ENCODE peak calls at places on chromosome 14, in eight cellular contexts. X, N, D, W, Z, A, M and S are unnamed samples.

GRCh38 chr14:105281354-105282097 is 19.3 kb downstream of the BRF1 start:
- DNase-seq in X (peak), N (peak), D (no peak), W (peak), Z (no peak), A (no peak), M (peak), S (no peak)

GRCh38 chr14:26204362-26204953 is 393.4 kb downstream of the NOVA1 start:
- DNase-seq in X (peak), N (no peak), D (no peak), W (no peak), Z (no peak), A (no peak), M (peak), S (no peak)

GRCh38 chr14:83047436-83047835 is 1513.8 kb upstream of the SEL1L start:
- DNase-seq in X (no peak), N (no peak), D (no peak), W (no peak), Z (no peak), A (no peak), M (no peak), S (no peak)

GRCh38 chr14:32620303-32620702 is 291.2 kb downstream of the AKAP6 start:
- DNase-seq in X (peak), N (no peak), D (no peak), W (peak), Z (no peak), A (no peak), M (no peak), S (no peak)

GRCh38 chr14:100609331-100609870 is 22.2 kb upstream of the BEGAIN start:
- DNase-seq in X (no peak), N (no peak), D (no peak), W (no peak), Z (no peak), A (no peak), M (no peak), S (no peak)

GRCh38 chr14:95256776-95257060 is 63.0 kb downstream of the CLMN start:
- DNase-seq in X (no peak), N (no peak), D (no peak), W (no peak), Z (no peak), A (no peak), M (no peak), S (no peak)

GRCh38 chr14:75003250-75004027 is 718 bp downstream of the EIF2B2 start:
- DNase-seq in X (no peak), N (no peak), D (no peak), W (no peak), Z (no peak), A (no peak), M (no peak), S (no peak)

GRCh38 chr14:95256011-95256775 is 63.5 kb downstream of the CLMN start:
- DNase-seq in X (peak), N (no peak), D (no peak), W (no peak), Z (no peak), A (no peak), M (no peak), S (peak)

GRCh38 chr14:79279645-79280399 is 931.5 kb downstream of the DIO2 start:
- DNase-seq in X (peak), N (no peak), D (no peak), W (no peak), Z (no peak), A (no peak), M (peak), S (peak)

GRCh38 chr14:77965919-77966435 is 166.1 kb downstream of the ADCK1 start:
- DNase-seq in X (peak), N (no peak), D (no peak), W (peak), Z (no peak), A (no peak), M (no peak), S (peak)

GRCh38 chr14:104897286-104898194 is 27.1 kb upstream of the PLD4 start:
- DNase-seq in X (no peak), N (no peak), D (no peak), W (no peak), Z (no peak), A (no peak), M (no peak), S (peak)

GRCh38 chr14:102078840-102079699 is 7.8 kb downstream of the HSP90AA1 start:
- DNase-seq in X (no peak), N (no peak), D (no peak), W (no peak), Z (no peak), A (no peak), M (no peak), S (peak)

GRCh38 chr14:73785834-73786631 is 65.6 kb upstream of the PTGR2 start:
- DNase-seq in X (peak), N (peak), D (peak), W (peak), Z (peak), A (peak), M (peak), S (peak)